ENCODE peak calls at places on chromosomes 4 and X, in five cellular contexts. F is upper lobe of left lung, B is adrenal gland, V is uterus, G is HCT116. L is an unnamed sample.

GRCh38 chrX:136953867-136954787 is 73.6 kb upstream of the RBMX start:
- DNase-seq in V (peak; percentile 41), G (peak; percentile 40), B (peak; percentile 72), F (no peak), L (peak; percentile 68)

GRCh38 chr4:53997901-53998300 is 66.5 kb downstream of the CHIC2 start:
- DNase-seq in B (no peak), G (no peak), V (no peak), F (no peak), L (no peak)

GRCh38 chr4:26105815-26106699 is 192.0 kb downstream of the SMIM20 start:
- DNase-seq in G (peak; percentile 28), F (no peak), V (peak; percentile 31), B (no peak), L (no peak)

GRCh38 chr4:86472377-86473019 is 112.6 kb upstream of the MAPK10 start:
- DNase-seq in G (no peak), V (no peak), F (no peak), B (no peak), L (no peak)

GRCh38 chr4:56995525-56995924 is 16.8 kb downstream of the POLR2B start:
- DNase-seq in G (no peak), F (no peak), B (peak; percentile 59), V (peak; percentile 75), L (no peak)

GRCh38 chr4:100511906-100512305 is 5.9 kb downstream of the EMCN start:
- DNase-seq in V (no peak), F (no peak), B (no peak), G (no peak), L (no peak)

GRCh38 chr4:71941001-71941400 is 90.8 kb upstream of the NPFFR2 start:
- DNase-seq in B (no peak), G (peak; percentile 1), V (no peak), F (no peak), L (peak; percentile 9)

GRCh38 chr4:99301376-99302164 is 10.8 kb upstream of the ADH1A start:
- DNase-seq in V (no peak), G (no peak), B (no peak), F (no peak), L (no peak)

GRCh38 chr4:146073517-146073916 is 102.0 kb upstream of the LSM6 start:
- DNase-seq in G (no peak), V (no peak), F (no peak), B (no peak), L (no peak)

GRCh38 chr4:176753049-176753448 is 39.7 kb downstream of the VEGFC start:
- DNase-seq in B (no peak), V (no peak), F (no peak), G (no peak), L (no peak)

GRCh38 chr4:26522478-26522877 is 32.2 kb upstream of the CCKAR start:
- DNase-seq in G (no peak), F (no peak), V (no peak), B (no peak), L (no peak)

GRCh38 chr4:73620115-73620792 is at the start of gene RASSF6:
- DNase-seq in V (no peak), F (peak; percentile 94), G (peak; percentile 55), B (no peak), L (no peak)

GRCh38 chr4:154506253-154506652 is 14.7 kb upstream of the DCHS2 start:
- DNase-seq in G (peak; percentile 13), F (no peak), V (no peak), B (no peak), L (peak; percentile 14)

GRCh38 chr4:78552398-78553396 is 1.1 kb downstream of the ANXA3 start:
- DNase-seq in B (no peak), V (no peak), G (peak; percentile 88), F (no peak), L (no peak)

GRCh38 chr4:157172011-157172410 is 48.5 kb upstream of the GRIA2 start:
- DNase-seq in G (peak; percentile 10), F (no peak), B (no peak), V (no peak), L (no peak)

DNA sequence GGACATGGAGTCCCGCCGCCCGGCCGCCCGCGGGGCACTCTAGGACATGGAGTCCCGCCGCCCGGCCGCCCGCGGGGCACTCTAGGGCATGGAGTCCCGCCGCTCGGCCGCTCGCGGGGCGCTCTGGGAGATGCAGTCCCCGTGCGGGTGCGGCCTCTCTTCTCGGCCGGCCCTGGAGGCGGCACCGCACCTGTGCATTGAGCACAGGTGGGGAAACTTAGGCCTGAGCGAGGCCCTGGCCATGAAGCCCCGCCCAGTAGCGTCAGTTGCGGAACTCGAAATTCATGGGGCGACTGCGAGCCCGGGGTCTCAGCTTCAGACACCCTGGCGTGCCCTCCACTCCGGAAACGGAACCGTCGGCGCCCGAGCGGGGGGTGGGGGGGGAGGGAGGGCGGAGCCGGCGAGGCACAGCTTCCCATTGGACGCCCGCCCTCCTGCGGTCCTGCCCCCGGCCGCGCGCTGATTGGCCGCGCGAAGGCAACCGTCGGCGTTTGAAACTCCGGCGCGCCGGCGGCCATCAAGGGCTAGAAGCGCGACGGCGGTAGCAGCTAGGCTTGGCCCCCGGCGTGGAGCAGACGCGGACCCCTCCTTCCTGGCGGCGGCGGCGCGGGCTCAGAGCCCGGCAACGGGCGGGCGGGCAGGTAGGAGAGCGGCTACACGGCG is at the start of the genes TACC3 and TMEM129:
- DNase-seq in G (peak; percentile 96), F (peak; percentile 98), B (peak; percentile 94), V (peak; percentile 92), L (peak; percentile 96)
- TF ChIP-seq POLR2A in G (peak; percentile 38), F (peak; percentile 53), B (peak; percentile 10), V (peak; percentile 54), L (peak; percentile 37)

GRCh38 chrX:65668362-65669310 is 1.2 kb downstream of the MSN start:
- DNase-seq in G (peak; percentile 29), B (peak; percentile 64), V (peak; percentile 69), F (no peak), L (peak; percentile 70)
- TF ChIP-seq POLR2A in G (no peak), B (no peak), V (peak; percentile 35), F (peak; percentile 44), L (no peak)

GRCh38 chr4:82892467-82892802 is 1.5 kb upstream of the SEC31A start:
- DNase-seq in V (no peak), B (no peak), G (no peak), F (no peak), L (no peak)

GRCh38 chr4:82890602-82890912 is 396 bp downstream of the SEC31A start:
- DNase-seq in V (no peak), G (no peak), B (no peak), F (no peak), L (peak; percentile 84)

GRCh38 chr4:82891728-82892466 is 944 bp upstream of the SEC31A start:
- DNase-seq in B (no peak), V (no peak), F (no peak), G (no peak), L (no peak)

GRCh38 chr4:82889287-82889686 is 1.7 kb downstream of the SEC31A start:
- DNase-seq in V (no peak), G (no peak), F (no peak), B (no peak), L (no peak)

GRCh38 chr4:82890913-82891727 is at the start of gene SEC31A:
- DNase-seq in V (peak; percentile 95), G (peak; percentile 77), F (peak; percentile 99), B (peak; percentile 96), L (peak; percentile 96)
- TF ChIP-seq POLR2A in V (peak; percentile 92), G (peak; percentile 77), F (peak; percentile 95), B (peak; percentile 87), L (peak; percentile 95)

GRCh38 chrX:119502727-119503483 is 34.7 kb downstream of the SLC25A5 start:
- DNase-seq in B (peak; percentile 35), V (no peak), G (no peak), F (no peak), L (no peak)
- TF ChIP-seq POLR2A in B (no peak), V (no peak), G (no peak), F (no peak), L (no peak)

GRCh38 chrX:55488559-55489314 is 911 bp downstream of the USP51 start:
- DNase-seq in F (peak; percentile 93), V (peak; percentile 73), G (no peak), B (peak; percentile 78), L (peak; percentile 78)
- TF ChIP-seq POLR2A in F (peak; percentile 4), V (peak; percentile 36), G (no peak), B (peak; percentile 27), L (peak; percentile 45)

GRCh38 chrX:49186125-49187027 is at the start of gene PRICKLE3:
- DNase-seq in G (no peak), V (peak; percentile 81), B (peak; percentile 81), F (peak; percentile 95), L (peak; percentile 73)
- TF ChIP-seq POLR2A in G (no peak), V (peak; percentile 72), B (no peak), F (peak; percentile 35), L (peak; percentile 51)

L was measured in erythroblast.